ENCODE peak calls at places on chromosomes 11 and 22, in seven cellular contexts. E, I, R, G, W, O and T are unnamed samples.
A peak's percentile ranks its signal among the peaks of the same experiment; 100 is the strongest.

GRCh38 chr11:73532310-73532709 is 65.6 kb downstream of the FAM168A start:
- DNase-seq in E (no peak), I (no peak), R (no peak), G (no peak), W (no peak), O (no peak), T (peak; percentile 18)

GRCh38 chr11:119093951-119094815 is 7.5 kb downstream of the DPAGT1 start:
- DNase-seq in E (peak; percentile 39), I (peak; percentile 48), R (peak; percentile 39), G (peak; percentile 26), W (peak; percentile 40), O (peak; percentile 18), T (no peak)

GRCh38 chr11:130442728-130443127 is 5.7 kb upstream of the ADAMTS15 start:
- DNase-seq in E (no peak), I (no peak), R (no peak), G (peak; percentile 36), W (no peak), O (no peak), T (no peak)

GRCh38 chr22:30486661-30487115 is 14.9 kb upstream of the SEC14L3 start:
- DNase-seq in E (no peak), I (no peak), R (no peak), G (no peak), W (no peak), O (no peak), T (peak; percentile 4)

GRCh38 chr22:23058481-23059336 is 11.6 kb upstream of the GNAZ start:
- DNase-seq in E (no peak), I (no peak), R (peak; percentile 12), G (no peak), W (no peak), O (no peak), T (no peak)

GRCh38 chr11:63791495-63792167 is 21.6 kb upstream of the SPINDOC start:
- DNase-seq in E (no peak), I (no peak), R (no peak), G (no peak), W (no peak), O (no peak), T (no peak)

GRCh38 chr22:39173050-39173706 is 20.7 kb upstream of the CBX7 start:
- DNase-seq in E (no peak), I (no peak), R (no peak), G (no peak), W (no peak), O (no peak), T (no peak)

GRCh38 chr11:31355131-31355530 is 14.4 kb downstream of the DCDC1 start:
- DNase-seq in E (peak; percentile 24), I (no peak), R (no peak), G (no peak), W (no peak), O (no peak), T (peak; percentile 70)

GRCh38 chr11:32231909-32232493 is 141.1 kb downstream of the RCN1 start:
- DNase-seq in E (peak; percentile 12), I (no peak), R (peak; percentile 62), G (peak; percentile 9), W (peak; percentile 33), O (peak; percentile 32), T (peak; percentile 50)

GRCh38 chr11:132904091-132904490 is 628.2 kb downstream of the OPCML start:
- DNase-seq in E (no peak), I (no peak), R (no peak), G (no peak), W (no peak), O (no peak), T (no peak)

GRCh38 chr11:102347526-102348331 is 715 bp downstream of the BIRC2 start:
- DNase-seq in E (peak; percentile 64), I (peak; percentile 17), R (peak; percentile 60), G (peak; percentile 35), W (peak; percentile 27), O (peak; percentile 29), T (peak; percentile 44)

GRCh38 chr22:49823289-49824045 is 4.2 kb downstream of the BRD1 start:
- DNase-seq in E (no peak), I (no peak), R (no peak), G (no peak), W (no peak), O (no peak), T (no peak)

GRCh38 chr11:15006139-15006759 is 34.1 kb upstream of the CALCA start:
- DNase-seq in E (peak; percentile 26), I (no peak), R (peak; percentile 55), G (peak; percentile 9), W (peak; percentile 3), O (peak; percentile 34), T (peak; percentile 66)

GRCh38 chr11:8886332-8886731 is 24.7 kb upstream of the AKIP1 start:
- DNase-seq in E (no peak), I (no peak), R (peak; percentile 48), G (no peak), W (no peak), O (no peak), T (no peak)

GRCh38 chr11:96001037-96001436 is 77.1 kb upstream of the MTMR2 start:
- DNase-seq in E (no peak), I (peak; percentile 60), R (no peak), G (peak; percentile 65), W (no peak), O (no peak), T (no peak)

GRCh38 chr11:22923561-22923960 is 63.3 kb upstream of the CCDC179 start:
- DNase-seq in E (no peak), I (no peak), R (peak; percentile 30), G (no peak), W (no peak), O (no peak), T (peak; percentile 7)

DNA sequence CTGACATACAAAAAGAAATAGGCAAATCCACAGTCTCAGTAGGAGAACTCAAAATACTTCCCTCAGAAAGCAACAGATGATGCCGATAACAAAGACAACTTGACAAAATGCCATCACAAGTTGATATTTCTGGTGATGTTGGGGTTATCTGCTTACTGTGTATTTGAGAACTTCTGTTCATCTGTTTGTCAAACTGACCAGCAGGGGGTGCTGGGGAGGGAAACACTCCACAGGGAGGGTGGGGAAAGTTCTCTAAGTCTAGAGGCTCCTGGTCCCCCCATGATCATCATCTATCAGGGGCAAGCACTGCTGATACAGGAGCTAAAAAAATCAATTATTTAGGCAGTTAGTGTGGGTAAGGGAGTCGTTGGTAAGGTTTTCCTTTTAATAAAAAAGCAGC is 19.2 kb downstream of the GLYATL1 start:
- DNase-seq in E (no peak), I (peak; percentile 67), R (peak; percentile 44), G (no peak), W (peak; percentile 24), O (no peak), T (peak; percentile 10)
- TF ChIP-seq CTCF in E (peak; percentile 35), I (peak; percentile 45), R (peak; percentile 67), G (no peak), W (peak; percentile 45), O (peak; percentile 38), T (peak; percentile 22)

GRCh38 chr11:120564573-120565301 is 53.2 kb downstream of the GRIK4 start:
- DNase-seq in E (no peak), I (no peak), R (no peak), G (peak; percentile 68), W (peak; percentile 68), O (peak; percentile 67), T (peak; percentile 15)
- H3K4me3 ChIP-seq in E (peak overlapping the region; percentile 35), I (peak overlapping the region; percentile 4), R (peak overlapping the region; percentile 34), G (peak overlapping the region; percentile 31), W (no peak overlapping the region), O (peak overlapping the region; percentile 45), T (peak overlapping the region; percentile 26)

GRCh38 chr11:44324787-44325525 is 15.0 kb upstream of the ALX4 start:
- DNase-seq in E (no peak), I (no peak), R (peak; percentile 17), G (no peak), W (peak; percentile 55), O (no peak), T (no peak)
- H3K27me3 ChIP-seq in E (peaks cover 24% of the 10 kb centered on the region), I (peaks cover 100% of the 10 kb centered on the region), R (peaks cover 88% of the 10 kb centered on the region), G (peaks cover 87% of the 10 kb centered on the region), W (peaks cover 55% of the 10 kb centered on the region), O (peaks cover 76% of the 10 kb centered on the region), T (peaks cover 40% of the 10 kb centered on the region)

GRCh38 chr11:78961938-78962701 is 387.5 kb upstream of the NARS2 start:
- DNase-seq in E (no peak), I (no peak), R (peak; percentile 74), G (peak; percentile 50), W (peak; percentile 94), O (peak; percentile 18), T (no peak)
- TF ChIP-seq CTCF in E (no peak), I (no peak), R (no peak), G (no peak), W (no peak), O (no peak), T (no peak)

DNA sequence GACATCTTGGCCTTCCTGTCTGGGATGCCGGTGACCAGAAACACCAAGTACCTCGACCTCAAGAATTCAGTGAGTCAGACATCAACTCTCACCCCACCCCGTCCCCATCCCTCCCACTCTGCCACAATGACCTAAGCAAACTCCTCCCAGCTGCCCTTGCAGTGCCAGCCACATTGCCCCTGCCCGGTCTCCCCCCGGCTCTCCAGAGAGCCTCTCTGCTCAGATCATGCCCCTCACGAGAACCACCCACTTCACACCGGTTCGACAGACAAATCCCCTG is 23.6 kb upstream of the MYRF start:
- DNase-seq in E (peak; percentile 77), I (no peak), R (peak; percentile 90), G (peak; percentile 74), W (no peak), O (peak; percentile 39), T (peak; percentile 69)
- H3K4me3 ChIP-seq in E (no peak overlapping the region), I (no peak overlapping the region), R (no peak overlapping the region), G (no peak overlapping the region), W (no peak overlapping the region), O (no peak overlapping the region), T (no peak overlapping the region)

GRCh38 chr22:46062232-46062615 is 85.3 kb upstream of the WNT7B start:
- DNase-seq in E (no peak), I (peak; percentile 4), R (no peak), G (no peak), W (no peak), O (no peak), T (no peak)

GRCh38 chr22:46060292-46061123 is 83.5 kb upstream of the WNT7B start:
- DNase-seq in E (peak; percentile 35), I (no peak), R (peak; percentile 17), G (peak; percentile 14), W (no peak), O (no peak), T (no peak)

GRCh38 chr22:46061431-46062231 is 84.7 kb upstream of the WNT7B start:
- DNase-seq in E (peak; percentile 32), I (peak; percentile 11), R (no peak), G (no peak), W (peak; percentile 45), O (no peak), T (no peak)

GRCh38 chr22:46062971-46063631 is 86.1 kb upstream of the WNT7B start:
- DNase-seq in E (peak; percentile 47), I (peak; percentile 7), R (no peak), G (peak; percentile 3), W (peak; percentile 64), O (no peak), T (no peak)

DNA sequence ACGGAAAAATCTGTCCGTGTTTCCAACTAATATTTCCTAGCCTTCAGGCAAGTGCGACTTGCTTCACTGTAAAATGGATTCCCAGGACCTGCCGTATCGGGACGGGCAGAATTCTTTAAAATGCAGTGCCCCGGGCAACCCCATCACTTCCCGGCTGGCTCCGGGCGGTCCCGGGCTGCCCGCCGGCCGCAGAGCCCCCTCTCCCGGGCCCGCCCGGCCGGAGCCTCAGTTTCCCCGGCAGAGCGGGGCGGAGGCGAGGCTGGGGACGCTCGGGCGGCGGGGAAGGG is 84.1 kb upstream of the WNT7B start:
- DNase-seq in E (no peak), I (peak; percentile 3), R (no peak), G (no peak), W (no peak), O (no peak), T (no peak)
- H3K27me3 ChIP-seq in E (no peaks in the 10 kb centered on the region), I (no peaks in the 10 kb centered on the region), R (no peaks in the 10 kb centered on the region), G (no peaks in the 10 kb centered on the region), W (no peaks in the 10 kb centered on the region), O (no peaks in the 10 kb centered on the region), T (no peaks in the 10 kb centered on the region)